ENCODE peak calls at places on chromosomes 16 and 17, in seven cellular contexts. B is dorsolateral prefrontal cortex, P is colonic mucosa, R is AG04449, E is adipocyte, W is HFF-Myc, G is Karpas-422. U is an unnamed sample.

GRCh38 chr16:22321340-22322001 is 24.3 kb downstream of the POLR3E start:
- DNase-seq in B (peak), P (peak), R (no peak), E (peak), W (peak), G (peak), U (peak)

GRCh38 chr16:50735629-50736122 is 6.2 kb upstream of the CYLD start:
- DNase-seq in B (no peak), P (no peak), R (no peak), E (no peak), W (no peak), G (no peak), U (no peak)

GRCh38 chr17:33689725-33690124 is 396.6 kb upstream of the ASIC2 start:
- DNase-seq in B (no peak), P (no peak), R (no peak), E (no peak), W (no peak), G (peak), U (no peak)

GRCh38 chr17:51676691-51677487 is 416.5 kb downstream of the UTP18 start:
- DNase-seq in B (no peak), P (no peak), R (no peak), E (no peak), W (no peak), G (no peak), U (no peak)

GRCh38 chr17:78391843-78392242 is 13.4 kb downstream of the PGS1 start:
- DNase-seq in B (no peak), P (no peak), R (no peak), E (peak), W (no peak), G (no peak), U (no peak)

GRCh38 chr16:17258848-17259713 is 211.7 kb downstream of the XYLT1 start:
- DNase-seq in B (no peak), P (no peak), R (no peak), E (no peak), W (no peak), G (peak), U (no peak)

GRCh38 chr17:61849674-61850073 is 13.7 kb downstream of the BRIP1 start:
- DNase-seq in B (no peak), P (no peak), R (no peak), E (peak), W (no peak), G (no peak), U (no peak)

GRCh38 chr17:66309793-66310192 is 7.4 kb downstream of the PRKCA start:
- DNase-seq in B (no peak), P (no peak), R (no peak), E (no peak), W (no peak), G (no peak), U (no peak)

GRCh38 chr16:64012166-64012565 is 1109.7 kb downstream of the CDH11 start:
- DNase-seq in B (no peak), P (no peak), R (no peak), E (peak), W (no peak), G (no peak), U (peak)

GRCh38 chr17:38533706-38534497 is 71.8 kb downstream of the SRCIN1 start:
- DNase-seq in B (no peak), P (no peak), R (no peak), E (no peak), W (no peak), G (no peak), U (no peak)

GRCh38 chr16:57999366-57999970 is 1.0 kb downstream of the ZNF319 start:
- DNase-seq in B (no peak), P (no peak), R (no peak), E (peak), W (no peak), G (peak), U (no peak)

GRCh38 chr16:89733322-89733721 is 12.0 kb downstream of the ZNF276 start:
- DNase-seq in B (no peak), P (no peak), R (no peak), E (no peak), W (no peak), G (no peak), U (no peak)
- H3K4me3 ChIP-seq in B (no peak), P (no peak), R (no peak), E (no peak), W (no peak), G (no peak), U (no peak)

DNA sequence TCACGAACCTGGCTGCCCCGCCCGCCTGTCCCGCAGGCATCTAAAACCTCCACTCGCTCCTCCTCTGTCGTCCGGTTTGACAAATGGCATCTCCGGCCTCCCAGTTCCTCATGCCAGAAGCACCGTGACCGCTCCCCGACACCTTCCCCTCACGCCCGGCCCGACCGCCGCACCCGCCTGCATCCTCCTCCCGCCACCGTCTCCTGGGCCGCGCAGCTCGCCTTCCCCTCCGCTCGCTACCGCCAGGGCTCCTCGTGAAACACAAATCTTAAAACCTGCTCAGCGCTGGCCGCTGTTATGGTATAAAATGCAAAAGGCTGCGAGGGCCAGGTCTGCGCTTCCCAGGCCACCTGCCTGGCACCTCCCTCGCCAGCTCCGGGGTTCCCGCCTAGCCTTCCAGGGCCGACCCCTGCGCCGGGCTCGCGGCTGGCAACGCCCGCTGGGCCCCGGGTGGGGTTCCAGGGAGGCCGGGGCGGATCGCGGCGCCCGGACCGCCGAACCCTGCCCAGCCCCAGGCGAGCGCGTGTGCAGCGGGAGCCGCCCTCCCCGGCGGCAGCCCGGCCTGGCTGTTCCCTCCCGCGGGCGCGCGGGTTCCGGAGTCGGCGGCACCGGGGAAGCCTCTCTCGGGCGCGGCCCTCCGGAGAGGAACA is 488 bp downstream of the SPSB3 start:
- DNase-seq in B (no peak), P (peak), R (no peak), E (peak), W (no peak), G (peak), U (no peak)
- H3K4me3 ChIP-seq in B (peak), P (peak), R (peak), E (peak), W (peak), G (peak), U (peak)

GRCh38 chr16:8712589-8713361 is 38.4 kb downstream of the ABAT start:
- DNase-seq in B (peak), P (no peak), R (no peak), E (peak), W (no peak), G (no peak), U (no peak)

GRCh38 chr16:8716052-8716451 is 41.6 kb downstream of the ABAT start:
- DNase-seq in B (no peak), P (no peak), R (no peak), E (no peak), W (no peak), G (no peak), U (no peak)

GRCh38 chr16:8713635-8714097 is 39.2 kb downstream of the ABAT start:
- DNase-seq in B (no peak), P (no peak), R (no peak), E (no peak), W (no peak), G (no peak), U (no peak)

GRCh38 chr16:8716592-8716991 is 42.2 kb downstream of the ABAT start:
- DNase-seq in B (no peak), P (no peak), R (no peak), E (no peak), W (no peak), G (no peak), U (peak)

DNA sequence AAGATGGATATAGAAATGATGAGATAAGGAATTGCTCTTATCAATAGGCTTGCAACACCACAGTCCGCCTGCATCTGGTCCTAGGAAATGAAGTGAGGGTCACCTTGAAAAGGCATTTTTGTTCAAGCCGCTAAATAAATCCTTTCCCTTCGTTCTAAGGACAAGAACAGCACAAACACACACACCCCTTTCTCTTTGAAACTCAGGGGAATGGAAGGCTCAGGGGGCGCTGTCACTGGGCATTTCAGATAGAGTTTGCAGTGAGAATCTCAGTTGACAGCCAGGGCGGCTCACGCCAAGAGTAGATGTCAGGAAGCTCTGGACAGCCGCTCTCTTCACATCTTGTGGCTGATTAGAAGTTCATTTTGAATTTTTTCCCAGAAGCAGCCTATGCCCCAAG is 39.7 kb downstream of the ABAT start:
- DNase-seq in B (no peak), P (no peak), R (no peak), E (no peak), W (no peak), G (no peak), U (no peak)
- H3K4me3 ChIP-seq in B (peak), P (no peak), R (no peak), E (no peak), W (no peak), G (no peak), U (no peak)

GRCh38 chr17:42381898-42382297 is 6.3 kb downstream of the STAT3 start:
- DNase-seq in B (no peak), P (no peak), R (no peak), E (no peak), W (no peak), G (no peak), U (no peak)
- H3K4me3 ChIP-seq in B (no peak), P (no peak), R (no peak), E (no peak), W (no peak), G (no peak), U (no peak)